ENCODE peak calls at places on chromosomes 13 and 19, in six cellular contexts. W is CD4-positive, alpha-beta T cell; T is NCI-H1092; Y is central memory CD4-positive, alpha-beta T cell; K is AG04450; B is CD4-positive, CD25-positive, alpha-beta regulatory T cell. N is an unnamed sample.

GRCh38 chr19:34336781-34337271 is 28.2 kb upstream of the GPI start:
- DNase-seq in Y (peak; percentile 52), B (peak; percentile 76), W (no peak), T (no peak), K (no peak), N (no peak)

GRCh38 chr19:10912619-10913018 is 15.8 kb downstream of the YIPF2 start:
- DNase-seq in W (no peak), T (no peak), Y (no peak), K (no peak), B (no peak), N (no peak)

GRCh38 chr19:45469132-45469834 is 1.5 kb downstream of the FOSB start:
- DNase-seq in W (peak; percentile 92), Y (peak; percentile 95), B (peak; percentile 98), K (peak; percentile 84), T (peak; percentile 62), N (peak; percentile 77)

GRCh38 chr13:29550589-29550988 is 44.9 kb downstream of the SLC7A1 start:
- DNase-seq in K (no peak), Y (no peak), W (no peak), B (no peak), T (no peak), N (no peak)

GRCh38 chr13:24208314-24208713 is 47.8 kb downstream of the SPATA13 start:
- DNase-seq in K (peak; percentile 69), B (no peak), W (no peak), Y (no peak), T (no peak), N (peak; percentile 53)

GRCh38 chr13:113447596-113447995 is 5.7 kb downstream of the ADPRHL1 start:
- DNase-seq in W (no peak), T (no peak), K (no peak), Y (no peak), B (no peak), N (no peak)

GRCh38 chr19:27860309-27860934 is 1352.5 kb downstream of the UQCRFS1 start:
- DNase-seq in K (no peak), W (no peak), B (no peak), Y (no peak), T (no peak), N (no peak)

GRCh38 chr19:5775668-5776309 is 8.8 kb downstream of the PRR22 start:
- DNase-seq in K (no peak), T (no peak), W (no peak), B (no peak), Y (no peak), N (peak; percentile 33)

GRCh38 chr13:30832845-30833332 is 73.2 kb upstream of the MEDAG start:
- DNase-seq in W (peak; percentile 12), B (peak; percentile 27), K (no peak), T (peak; percentile 69), Y (no peak), N (no peak)

GRCh38 chr19:37055330-37055729 is 22.9 kb upstream of the ZNF420 start:
- DNase-seq in W (no peak), B (no peak), T (no peak), K (no peak), Y (no peak), N (no peak)

GRCh38 chr13:114135731-114136171 is 3.3 kb upstream of the RASA3 start:
- DNase-seq in B (no peak), W (no peak), T (no peak), Y (no peak), K (no peak), N (no peak)